ENCODE peak calls at places on chromosomes 5 and 9, in ten cellular contexts. Q is T-helper 2 cell; Z is smooth muscle cell of the brain vasculature; A is CD8-positive, alpha-beta memory T cell; M is BJ; X is putamen; R is GM03348; N is hippocampal formation; T is kidney glomerular epithelial cell; B is CD8-positive, alpha-beta T cell. Y is an unnamed sample.

GRCh38 chr5:41112486-41113455 is 41.6 kb upstream of the MROH2B start:
- DNase-seq in Q (no peak), Z (no peak), A (no peak), M (peak), X (no peak), R (no peak), N (no peak), T (no peak), B (no peak), Y (no peak)

GRCh38 chr9:112041536-112042243 is 133.4 kb downstream of the SUSD1 start:
- DNase-seq in Q (no peak), Z (peak), A (no peak), M (peak), X (no peak), R (peak), N (no peak), T (peak), B (no peak), Y (peak)

GRCh38 chr9:30522486-30522885 is 1862.0 kb upstream of the ACO1 start:
- DNase-seq in Q (no peak), Z (no peak), A (no peak), M (no peak), X (peak), R (no peak), N (no peak), T (no peak), B (no peak), Y (no peak)

GRCh38 chr5:149731332-149731616 is 1.2 kb downstream of the PPARGC1B start:
- DNase-seq in Q (no peak), Z (no peak), A (no peak), M (no peak), X (no peak), R (no peak), N (no peak), T (peak), B (no peak), Y (no peak)

GRCh38 chr9:99057665-99058625 is 47.0 kb upstream of the TGFBR1 start:
- DNase-seq in Q (peak), Z (peak), A (peak), M (peak), X (peak), R (peak), N (no peak), T (peak), B (peak), Y (peak)

GRCh38 chr9:126822873-126823272 is 18.0 kb downstream of the ZBTB43 start:
- DNase-seq in Q (no peak), Z (no peak), A (no peak), M (no peak), X (no peak), R (no peak), N (no peak), T (no peak), B (no peak), Y (no peak)

GRCh38 chr9:131666779-131667178 is 73.1 kb downstream of the RAPGEF1 start:
- DNase-seq in Q (no peak), Z (no peak), A (no peak), M (no peak), X (no peak), R (no peak), N (no peak), T (no peak), B (peak), Y (no peak)

GRCh38 chr5:178685386-178686059 is 44.9 kb downstream of the ZNF354A start:
- DNase-seq in Q (no peak), Z (no peak), A (no peak), M (no peak), X (no peak), R (no peak), N (no peak), T (no peak), B (no peak), Y (no peak)

GRCh38 chr9:101840694-101841188 is 102.3 kb upstream of the GRIN3A start:
- DNase-seq in Q (no peak), Z (no peak), A (no peak), M (no peak), X (no peak), R (no peak), N (no peak), T (no peak), B (no peak), Y (no peak)

GRCh38 chr9:99008187-99008586 is 64.5 kb downstream of the COL15A1 start:
- DNase-seq in Q (no peak), Z (no peak), A (no peak), M (no peak), X (no peak), R (no peak), N (no peak), T (no peak), B (no peak), Y (no peak)

GRCh38 chr5:8135742-8136141 is 266.8 kb downstream of the MTRR start:
- DNase-seq in Q (no peak), Z (no peak), A (no peak), M (no peak), X (no peak), R (no peak), N (no peak), T (no peak), B (no peak), Y (no peak)

Y was measured in AG20443.